ENCODE peak calls at places on chromosome 6, in five cellular contexts. X, C, V, H and R are unnamed samples.

GRCh38 chr6:107488875-107489635 is 862 bp upstream of the SOBP start:
- DNase-seq in X (no peak), C (no peak), V (no peak), H (peak), R (peak)

GRCh38 chr6:157513004-157513603 is 132.1 kb downstream of the ZDHHC14 start:
- DNase-seq in X (no peak), C (no peak), V (no peak), H (no peak), R (no peak)

GRCh38 chr6:2630362-2630761 is 120.4 kb downstream of the MYLK4 start:
- DNase-seq in X (peak), C (peak), V (no peak), H (no peak), R (peak)

GRCh38 chr6:113482771-113483170 is 374.4 kb upstream of the MARCKS start:
- DNase-seq in X (no peak), C (no peak), V (no peak), H (no peak), R (no peak)

GRCh38 chr6:4956625-4957024 is 47.2 kb downstream of the RPP40 start:
- DNase-seq in X (no peak), C (no peak), V (no peak), H (no peak), R (no peak)

GRCh38 chr6:37501632-37502466 is 2.2 kb upstream of the CCDC167 start:
- DNase-seq in X (no peak), C (no peak), V (no peak), H (no peak), R (no peak)

GRCh38 chr6:33785766-33786165 is 3.2 kb downstream of the LEMD2 start:
- DNase-seq in X (no peak), C (peak), V (no peak), H (no peak), R (no peak)

GRCh38 chr6:72206606-72207005 is 320.3 kb downstream of the RIMS1 start:
- DNase-seq in X (no peak), C (no peak), V (no peak), H (no peak), R (no peak)

GRCh38 chr6:119791746-119792145 is 442.2 kb upstream of the MAN1A1 start:
- DNase-seq in X (no peak), C (no peak), V (no peak), H (no peak), R (no peak)

GRCh38 chr6:64010010-64010409 is 374.4 kb downstream of the PHF3 start:
- DNase-seq in X (no peak), C (no peak), V (no peak), H (no peak), R (no peak)

GRCh38 chr6:28682542-28682941 is 156.9 kb downstream of the GPX5 start:
- DNase-seq in X (no peak), C (no peak), V (no peak), H (no peak), R (no peak)

GRCh38 chr6:148556415-148556814 is 190.4 kb upstream of the UST start:
- DNase-seq in X (no peak), C (no peak), V (no peak), H (no peak), R (no peak)

GRCh38 chr6:163820745-163821456 is 406.4 kb downstream of the QKI start:
- DNase-seq in X (no peak), C (no peak), V (no peak), H (peak), R (no peak)

GRCh38 chr6:158762787-158763439 is 56.3 kb downstream of the EZR start:
- DNase-seq in X (no peak), C (no peak), V (no peak), H (no peak), R (no peak)

GRCh38 chr6:167827062-167827587 is 414 bp downstream of the AFDN start:
- DNase-seq in X (no peak), C (no peak), V (no peak), H (no peak), R (peak)

GRCh38 chr6:48817714-48818113 is 645.3 kb downstream of the MMUT start:
- DNase-seq in X (no peak), C (no peak), V (no peak), H (no peak), R (no peak)

GRCh38 chr6:54335871-54336270 is 27.6 kb downstream of the TINAG start:
- DNase-seq in X (peak), C (peak), V (no peak), H (no peak), R (no peak)

GRCh38 chr6:111918825-111919224 is 45.6 kb upstream of the FYN start:
- DNase-seq in X (peak), C (no peak), V (no peak), H (peak), R (no peak)

GRCh38 chr6:131733376-131734016 is 22.7 kb upstream of the CTAGE9 start:
- DNase-seq in X (peak), C (peak), V (no peak), H (no peak), R (no peak)

GRCh38 chr6:5084787-5085637 is at the start of gene PPP1R3G:
- DNase-seq in X (peak), C (no peak), V (no peak), H (peak), R (peak)

GRCh38 chr6:25695671-25696070 is 43.7 kb downstream of the SCGN start:
- DNase-seq in X (no peak), C (no peak), V (no peak), H (no peak), R (no peak)

GRCh38 chr6:148507774-148508173 is 165.1 kb downstream of the SASH1 start:
- DNase-seq in X (no peak), C (no peak), V (no peak), H (no peak), R (no peak)

GRCh38 chr6:79777713-79778579 is 146.8 kb downstream of the SH3BGRL2 start:
- DNase-seq in X (peak), C (no peak), V (peak), H (peak), R (peak)

GRCh38 chr6:149961728-149962425 is 1.9 kb upstream of the ULBP1 start:
- DNase-seq in X (no peak), C (no peak), V (no peak), H (no peak), R (peak)

GRCh38 chr6:131948692-131949614 is 2.2 kb downstream of the CCN2 start:
- DNase-seq in X (peak), C (peak), V (no peak), H (no peak), R (peak)

GRCh38 chr6:146915671-146916127 is 288.5 kb upstream of the STXBP5 start:
- DNase-seq in X (peak), C (no peak), V (no peak), H (no peak), R (no peak)

GRCh38 chr6:169933839-169934698 is 182.6 kb downstream of the ERMARD start:
- DNase-seq in X (no peak), C (no peak), V (no peak), H (peak), R (no peak)

GRCh38 chr6:163572612-163573011 is 158.1 kb downstream of the QKI start:
- DNase-seq in X (no peak), C (no peak), V (no peak), H (no peak), R (peak)

GRCh38 chr6:11143394-11144371 is 32.2 kb upstream of the ERVFRD-1 start:
- DNase-seq in X (peak), C (peak), V (no peak), H (peak), R (peak)

GRCh38 chr6:139295906-139296305 is 4.1 kb upstream of the TXLNB start:
- DNase-seq in X (no peak), C (no peak), V (no peak), H (no peak), R (no peak)

GRCh38 chr6:834879-835278 is 141.9 kb upstream of the EXOC2 start:
- DNase-seq in X (no peak), C (no peak), V (no peak), H (no peak), R (no peak)

GRCh38 chr6:156351346-156351966 is 425.7 kb upstream of the ARID1B start:
- DNase-seq in X (no peak), C (no peak), V (no peak), H (no peak), R (no peak)

GRCh38 chr6:160792711-160793110 is 90.7 kb downstream of the PLG start:
- DNase-seq in X (no peak), C (no peak), V (no peak), H (no peak), R (peak)

GRCh38 chr6:160793652-160794051 is 91.6 kb downstream of the PLG start:
- DNase-seq in X (no peak), C (no peak), V (no peak), H (no peak), R (no peak)

GRCh38 chr6:160791459-160791858 is 89.4 kb downstream of the PLG start:
- DNase-seq in X (no peak), C (no peak), V (no peak), H (no peak), R (peak)

GRCh38 chr6:160790028-160790792 is 88.2 kb downstream of the PLG start:
- DNase-seq in X (no peak), C (no peak), V (no peak), H (no peak), R (peak)

DNA sequence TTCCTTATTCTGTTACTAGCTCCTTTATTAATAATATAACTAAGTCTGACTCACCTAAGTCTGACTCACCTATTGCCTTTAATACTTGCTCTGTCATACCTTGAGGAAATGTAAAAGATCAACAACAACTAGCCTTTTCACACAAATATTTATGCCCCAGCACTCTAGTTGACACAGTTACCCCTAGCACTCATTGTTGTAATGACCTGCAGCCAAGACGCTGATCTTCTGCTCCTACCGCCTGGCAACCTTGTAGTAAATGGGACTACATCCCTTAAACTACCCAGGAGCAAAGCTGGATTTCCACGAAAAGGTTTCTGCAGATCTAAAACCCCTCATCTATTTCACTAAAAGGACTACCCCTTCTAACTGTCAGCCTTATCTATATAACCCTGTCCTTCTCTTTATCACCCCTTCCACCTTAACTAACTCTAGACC is 90.0 kb downstream of the PLG start:
- DNase-seq in X (no peak), C (no peak), V (no peak), H (no peak), R (peak)
- TF ChIP-seq CTCF in X (no peak), C (no peak), V (no peak), H (no peak), R (no peak)

DNA sequence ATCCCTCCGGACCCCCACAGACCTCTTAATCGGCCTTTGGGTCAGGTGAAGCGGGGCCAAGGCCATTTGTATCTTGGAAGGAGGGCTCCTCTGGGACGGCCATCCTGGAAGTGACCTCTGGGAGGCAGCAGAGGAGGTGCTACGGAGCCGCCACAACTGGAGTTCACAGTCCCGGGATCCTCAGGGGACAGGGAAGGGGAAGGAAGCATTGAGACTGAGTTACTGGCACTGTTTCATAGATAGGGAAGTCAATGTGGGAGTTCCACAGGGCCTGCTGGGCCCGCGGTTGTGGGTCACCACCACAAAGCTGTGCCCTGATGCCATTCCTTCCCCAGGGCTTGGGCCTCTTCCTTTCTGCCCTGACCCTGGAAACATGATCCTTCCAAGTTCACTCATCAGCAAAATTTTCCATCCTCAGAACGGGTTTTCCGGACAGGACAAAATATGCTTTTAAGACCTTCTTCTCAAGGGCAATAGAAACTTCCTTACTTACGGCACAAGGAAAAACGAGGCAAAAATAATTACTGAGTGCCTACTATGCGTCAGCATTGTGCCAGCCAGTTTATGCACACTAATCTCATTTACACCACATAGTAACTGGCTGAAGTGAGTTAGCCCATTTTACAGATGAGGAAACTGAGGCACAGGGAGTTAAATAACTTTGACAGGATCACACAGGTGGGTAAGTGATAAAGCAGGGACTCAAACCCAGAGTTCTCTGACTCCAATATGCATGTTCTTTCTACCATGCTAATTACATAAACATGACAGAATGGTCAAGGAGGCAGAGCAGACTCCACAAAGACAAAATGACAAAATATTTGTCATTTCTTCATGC is 143.8 kb downstream of the UNC5CL start:
- DNase-seq in X (peak), C (no peak), V (no peak), H (peak), R (peak)
- TF ChIP-seq CTCF in X (peak), C (peak), V (no peak), H (peak), R (peak)

GRCh38 chr6:142718667-142719191 is 226.2 kb downstream of the HIVEP2 start:
- DNase-seq in X (no peak), C (no peak), V (no peak), H (no peak), R (no peak)
- TF ChIP-seq CTCF in X (no peak), C (no peak), V (no peak), H (no peak), R (no peak)

GRCh38 chr6:69917834-69918233 is 51.5 kb downstream of the COL19A1 start:
- DNase-seq in X (peak), C (no peak), V (no peak), H (peak), R (peak)

GRCh38 chr6:69913361-69913760 is 47.0 kb downstream of the COL19A1 start:
- DNase-seq in X (no peak), C (no peak), V (no peak), H (no peak), R (no peak)

GRCh38 chr6:69918766-69919165 is 52.4 kb downstream of the COL19A1 start:
- DNase-seq in X (no peak), C (no peak), V (no peak), H (no peak), R (no peak)

GRCh38 chr6:69915346-69915745 is 49.0 kb downstream of the COL19A1 start:
- DNase-seq in X (no peak), C (no peak), V (no peak), H (no peak), R (no peak)

GRCh38 chr6:69914015-69914485 is 47.7 kb downstream of the COL19A1 start:
- DNase-seq in X (no peak), C (no peak), V (no peak), H (no peak), R (no peak)
- TF ChIP-seq CTCF in X (peak), C (no peak), V (no peak), H (no peak), R (no peak)

DNA sequence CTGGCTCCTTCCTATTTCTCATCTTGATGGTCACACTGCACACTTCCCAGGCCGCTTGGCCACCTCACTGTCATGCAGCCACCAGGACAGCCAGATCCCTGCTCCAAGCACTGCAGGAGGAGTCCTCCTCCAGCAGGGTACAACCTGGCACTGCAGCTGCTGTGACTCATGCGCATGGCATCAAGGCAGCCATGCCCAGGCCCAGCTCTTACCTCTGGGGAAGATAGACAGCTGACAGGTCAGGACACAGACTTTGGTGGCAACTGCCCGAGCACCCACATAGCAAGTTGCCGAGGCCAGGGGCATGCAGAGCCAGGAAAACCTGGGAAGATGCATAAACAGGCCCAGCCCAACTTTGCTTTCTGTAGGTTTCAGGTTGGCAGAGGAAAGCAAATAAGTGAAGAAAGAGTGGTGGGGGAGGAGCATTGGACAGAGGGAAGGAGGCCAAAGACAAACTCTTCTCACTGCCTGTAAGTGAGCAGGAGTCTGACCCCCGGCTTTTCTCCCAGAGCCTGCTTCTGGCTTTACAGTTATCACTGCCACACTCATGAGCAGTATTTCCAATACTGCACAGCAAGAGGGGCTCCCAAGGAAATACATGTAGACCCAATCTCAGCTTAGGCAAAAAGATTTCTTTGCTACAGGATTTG is 38.8 kb downstream of the SLC22A3 start:
- DNase-seq in X (no peak), C (no peak), V (no peak), H (peak), R (peak)
- TF ChIP-seq CTCF in X (no peak), C (no peak), V (no peak), H (no peak), R (peak)

DNA sequence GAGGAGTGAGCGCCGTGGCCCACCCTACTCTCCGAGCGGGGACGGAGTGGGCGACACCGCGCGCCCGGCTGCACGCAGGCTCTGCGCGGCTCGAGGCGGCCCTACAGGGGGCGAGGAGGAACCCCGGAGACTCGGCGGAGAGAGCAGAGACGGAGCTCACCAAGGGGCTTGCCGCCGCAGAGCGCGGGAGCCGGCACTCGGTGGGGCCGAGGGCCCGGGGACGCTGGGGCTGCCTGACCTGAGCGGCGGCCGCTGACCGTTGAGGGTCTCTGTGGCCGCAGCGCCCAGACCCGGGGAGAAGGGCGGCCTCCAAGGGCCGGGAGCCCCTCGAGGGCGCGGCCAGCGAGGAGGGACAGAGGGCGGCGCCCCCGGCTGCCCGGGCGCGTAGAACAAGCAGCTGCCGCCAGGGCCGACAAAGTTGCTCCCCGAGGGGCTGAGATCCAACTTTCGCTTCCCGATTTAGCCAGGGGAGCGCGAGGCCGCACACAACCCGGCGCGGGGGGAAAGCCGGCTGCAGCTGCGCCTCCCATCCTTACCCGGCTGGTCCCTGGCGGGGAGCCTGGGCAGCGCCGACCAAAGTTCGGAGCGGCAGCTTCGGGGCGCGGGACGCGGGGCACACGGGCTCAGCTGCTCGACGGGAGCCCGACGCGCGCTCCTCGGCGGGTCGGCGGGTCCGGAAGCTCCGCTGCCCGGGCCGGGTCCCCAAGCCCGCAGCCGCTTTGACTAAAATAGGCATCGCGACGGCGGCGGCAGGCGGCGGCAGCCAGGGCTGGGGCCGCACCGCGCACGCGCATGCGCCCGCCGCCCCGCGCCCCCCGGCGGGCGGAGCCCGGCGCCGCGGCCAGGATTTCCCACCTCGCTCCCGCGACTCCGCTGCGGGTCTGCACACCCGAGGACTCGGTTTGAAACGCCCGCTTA is 43.1 kb downstream of the POPDC3 start:
- DNase-seq in X (peak), C (no peak), V (no peak), H (peak), R (peak)
- TF ChIP-seq CTCF in X (peak), C (peak), V (no peak), H (peak), R (no peak)